ENCODE peak calls at places on chromosomes 2 and 18, in nine cellular contexts. One of them, this sample, is unnamed.

GRCh38 chr2:127454595-127455565 is 36.7 kb downstream of the PROC start:
- DNase-seq in activated gamma-delta T cell treated with Interleukin-2 at 50 U/mL for 16 hours: no peak
- DNase-seq in HFF-Myc: no peak
- DNase-seq in endothelial cell of umbilical vein: no peak
- DNase-seq in C1 segment of cervical spinal cord: no peak
- DNase-seq in globus pallidus: no peak
- DNase-seq in EL: no peak
- DNase-seq in B cell: no peak
- DNase-seq in HS-5: no peak
- DNase-seq in this sample: no peak

GRCh38 chr2:237998530-237998929 is 31.7 kb downstream of the UBE2F start:
- DNase-seq in HFF-Myc: no peak
- DNase-seq in endothelial cell of umbilical vein: peak; percentile 83
- DNase-seq in B cell: no peak
- DNase-seq in HS-5: no peak
- DNase-seq in EL: no peak
- DNase-seq in activated gamma-delta T cell treated with Interleukin-2 at 50 U/mL for 16 hours: no peak
- DNase-seq in C1 segment of cervical spinal cord: no peak
- DNase-seq in globus pallidus: no peak
- DNase-seq in this sample: no peak

GRCh38 chr2:133193544-133193943 is 374.7 kb downstream of the NCKAP5 start:
- DNase-seq in B cell: no peak
- DNase-seq in activated gamma-delta T cell treated with Interleukin-2 at 50 U/mL for 16 hours: no peak
- DNase-seq in endothelial cell of umbilical vein: no peak
- DNase-seq in HS-5: no peak
- DNase-seq in HFF-Myc: no peak
- DNase-seq in C1 segment of cervical spinal cord: no peak
- DNase-seq in EL: no peak
- DNase-seq in globus pallidus: no peak
- DNase-seq in this sample: peak; percentile 27

GRCh38 chr2:117814417-117815264 is at the start of gene DDX18:
- DNase-seq in EL: peak; percentile 98
- DNase-seq in HS-5: peak; percentile 96
- DNase-seq in C1 segment of cervical spinal cord: peak; percentile 92
- DNase-seq in B cell: peak; percentile 71
- DNase-seq in HFF-Myc: peak; percentile 97
- DNase-seq in globus pallidus: peak; percentile 97
- DNase-seq in endothelial cell of umbilical vein: peak; percentile 99
- DNase-seq in activated gamma-delta T cell treated with Interleukin-2 at 50 U/mL for 16 hours: peak; percentile 97
- DNase-seq in this sample: peak; percentile 87

GRCh38 chr18:79315589-79315988 is 80.1 kb upstream of the NFATC1 start:
- DNase-seq in HFF-Myc: no peak
- DNase-seq in C1 segment of cervical spinal cord: no peak
- DNase-seq in globus pallidus: no peak
- DNase-seq in EL: no peak
- DNase-seq in B cell: no peak
- DNase-seq in activated gamma-delta T cell treated with Interleukin-2 at 50 U/mL for 16 hours: no peak
- DNase-seq in endothelial cell of umbilical vein: no peak
- DNase-seq in HS-5: no peak
- DNase-seq in this sample: no peak

GRCh38 chr18:41553716-41554115 is 401.3 kb upstream of the PIK3C3 start:
- DNase-seq in endothelial cell of umbilical vein: no peak
- DNase-seq in HS-5: no peak
- DNase-seq in C1 segment of cervical spinal cord: no peak
- DNase-seq in B cell: no peak
- DNase-seq in activated gamma-delta T cell treated with Interleukin-2 at 50 U/mL for 16 hours: no peak
- DNase-seq in globus pallidus: no peak
- DNase-seq in HFF-Myc: no peak
- DNase-seq in EL: no peak
- DNase-seq in this sample: no peak

GRCh38 chr18:28019425-28020108 is 157.4 kb downstream of the CDH2 start:
- DNase-seq in HS-5: no peak
- DNase-seq in C1 segment of cervical spinal cord: no peak
- DNase-seq in endothelial cell of umbilical vein: no peak
- DNase-seq in HFF-Myc: no peak
- DNase-seq in B cell: no peak
- DNase-seq in EL: peak; percentile 19
- DNase-seq in globus pallidus: no peak
- DNase-seq in activated gamma-delta T cell treated with Interleukin-2 at 50 U/mL for 16 hours: no peak
- DNase-seq in this sample: no peak

GRCh38 chr2:46179037-46179621 is 118.1 kb upstream of the EPAS1 start:
- DNase-seq in B cell: no peak
- DNase-seq in C1 segment of cervical spinal cord: no peak
- DNase-seq in globus pallidus: no peak
- DNase-seq in activated gamma-delta T cell treated with Interleukin-2 at 50 U/mL for 16 hours: peak; percentile 44
- DNase-seq in HFF-Myc: peak; percentile 87
- DNase-seq in HS-5: peak; percentile 84
- DNase-seq in endothelial cell of umbilical vein: peak; percentile 88
- DNase-seq in EL: peak; percentile 96
- DNase-seq in this sample: peak; percentile 93

GRCh38 chr2:45860136-45861106 is 208.9 kb downstream of the PRKCE start:
- DNase-seq in HS-5: no peak
- DNase-seq in endothelial cell of umbilical vein: peak; percentile 48
- DNase-seq in EL: peak; percentile 34
- DNase-seq in HFF-Myc: peak; percentile 52
- DNase-seq in activated gamma-delta T cell treated with Interleukin-2 at 50 U/mL for 16 hours: no peak
- DNase-seq in C1 segment of cervical spinal cord: peak; percentile 44
- DNase-seq in B cell: no peak
- DNase-seq in globus pallidus: peak; percentile 89
- DNase-seq in this sample: peak; percentile 59

GRCh38 chr2:20180676-20181648 is 44.0 kb downstream of the SDC1 start:
- DNase-seq in endothelial cell of umbilical vein: no peak
- DNase-seq in EL: no peak
- DNase-seq in C1 segment of cervical spinal cord: no peak
- DNase-seq in HS-5: no peak
- DNase-seq in globus pallidus: no peak
- DNase-seq in B cell: no peak
- DNase-seq in activated gamma-delta T cell treated with Interleukin-2 at 50 U/mL for 16 hours: no peak
- DNase-seq in HFF-Myc: no peak
- DNase-seq in this sample: peak; percentile 39

This sample was measured in osteoblast.